ENCODE peak calls at places on chromosomes 16 and 17, in four cellular contexts. K is stimulated activated CD4-positive, alpha-beta T cell treated with anti-CD3 and anti-CD28 coated beads, Interleukin-1b, Interleukin-23, amount 100 ng/mL, for 1 hour; C is GF-D8; O is NB4. N is an unnamed sample.
A peak's percentile ranks its signal among the peaks of the same experiment; 100 is the strongest.

GRCh38 chr17:29784661-29785060 is 145.4 kb downstream of the SSH2 start:
- DNase-seq in K (no peak), C (no peak), O (no peak), N (no peak)

GRCh38 chr17:29089601-29090044 is 46.7 kb downstream of the PIPOX start:
- DNase-seq in K (no peak), C (no peak), O (no peak), N (no peak)

GRCh38 chr17:15109608-15110007 is 155.5 kb downstream of the PMP22 start:
- DNase-seq in K (no peak), C (no peak), O (no peak), N (no peak)

GRCh38 chr17:34624767-34625389 is 45.5 kb downstream of the TMEM132E start:
- DNase-seq in K (no peak), C (no peak), O (no peak), N (no peak)

GRCh38 chr17:59754547-59754946 is 47.1 kb downstream of the VMP1 start:
- DNase-seq in K (no peak), C (no peak), O (peak; percentile 18), N (no peak)

GRCh38 chr16:30142672-30143346 is 19.8 kb upstream of the MAPK3 start:
- DNase-seq in K (no peak), C (peak; percentile 18), O (peak; percentile 67), N (no peak)

GRCh38 chr17:38815576-38816193 is 9.4 kb downstream of the CWC25 start:
- DNase-seq in K (no peak), C (no peak), O (peak; percentile 37), N (no peak)

GRCh38 chr17:48729335-48730239 is 1.0 kb upstream of the HOXB13 start:
- DNase-seq in K (no peak), C (no peak), O (no peak), N (no peak)

GRCh38 chr17:80029235-80029974 is 6.3 kb downstream of the TBC1D16 start:
- DNase-seq in K (no peak), C (peak; percentile 66), O (peak; percentile 87), N (no peak)

GRCh38 chr17:62670202-62670821 is 42.8 kb downstream of the MRC2 start:
- DNase-seq in K (no peak), C (no peak), O (no peak), N (no peak)

GRCh38 chr17:3964203-3965122 is at the start of gene ATP2A3:
- DNase-seq in K (no peak), C (no peak), O (peak; percentile 72), N (no peak)

GRCh38 chr16:82801361-82801760 is 174.6 kb downstream of the CDH13 start:
- DNase-seq in K (no peak), C (no peak), O (no peak), N (no peak)

GRCh38 chr16:72620853-72621252 is 427.1 kb downstream of the ZFHX3 start:
- DNase-seq in K (no peak), C (no peak), O (no peak), N (no peak)

GRCh38 chr17:45791935-45792334 is 7.8 kb downstream of the CRHR1 start:
- DNase-seq in K (no peak), C (no peak), O (no peak), N (no peak)

GRCh38 chr17:31695456-31696090 is 163.5 kb downstream of the COPRS start:
- DNase-seq in K (no peak), C (no peak), O (no peak), N (no peak)

GRCh38 chr17:57099165-57099564 is 14.1 kb downstream of the AKAP1 start:
- DNase-seq in K (no peak), C (no peak), O (no peak), N (no peak)

GRCh38 chr16:84501077-84501735 is 3.3 kb downstream of the MEAK7 start:
- DNase-seq in K (no peak), C (no peak), O (peak; percentile 38), N (no peak)

GRCh38 chr17:63096426-63096825 is 130.4 kb downstream of the TANC2 start:
- DNase-seq in K (no peak), C (no peak), O (no peak), N (no peak)

GRCh38 chr16:57145046-57145963 is 40.5 kb downstream of the PSME3IP1 start:
- DNase-seq in K (no peak), C (no peak), O (peak; percentile 59), N (no peak)

N was measured in NCI-H1048.